ENCODE peak calls at places on chromosomes 5 and 9, in four cellular contexts. O is activated naive CD4-positive, alpha-beta T cell treated with Interleukin-2 at 50 U/mL for 16 hours; N is progenitor cell of endocrine pancreas; G is nephron progenitor cell. Z is an unnamed sample.

GRCh38 chr9:115142502-115143265 is 24.7 kb upstream of the TNC start:
- DNase-seq in N (no peak), G (no peak), O (no peak), Z (no peak)

GRCh38 chr5:77627869-77628674 is 10.4 kb downstream of the OTP start:
- DNase-seq in G (peak), N (no peak), O (no peak), Z (no peak)

GRCh38 chr9:94937214-94937903 is 210.9 kb downstream of the AOPEP start:
- DNase-seq in N (no peak), O (no peak), G (no peak), Z (no peak)

GRCh38 chr5:58786904-58787303 is 204.0 kb downstream of the RAB3C start:
- DNase-seq in N (no peak), G (no peak), O (no peak), Z (no peak)

GRCh38 chr9:129610473-129611301 is 10.2 kb downstream of the C9orf50 start:
- DNase-seq in G (peak), N (peak), O (peak), Z (peak)

GRCh38 chr5:129271309-129271708 is 176.8 kb downstream of the ISOC1 start:
- DNase-seq in G (no peak), O (no peak), N (no peak), Z (no peak)

GRCh38 chr9:126496781-126497667 is 116.7 kb upstream of the LMX1B start:
- DNase-seq in G (no peak), O (no peak), N (no peak), Z (no peak)

GRCh38 chr5:123422433-123423277 is 548 bp downstream of the CEP120 start:
- DNase-seq in N (no peak), G (no peak), O (no peak), Z (no peak)

GRCh38 chr9:133960568-133961129 is 31.5 kb downstream of the VAV2 start:
- DNase-seq in O (no peak), G (no peak), N (no peak), Z (no peak)

Z was measured in T-helper 17 cell.